ENCODE peak calls at places on chromosomes 16 and 17, in eight cellular contexts. G is NCI-H2227 treated with DMSO at 0.1 percent for 48 hours; L is pancreas; P is erythroblast; V is heart left ventricle; B is AG10803; O is activated T-helper 2 cell treated with anti-CD3 and anti-CD28 coated beads, Interferon-gamma antibody, Interleukin-2, Interleukin-4, amounts not matched to agents 10 μg/mL and 5 μg/mL and 100 μg/mL, durations not matched to agents 14 hours and 24 hours and 36 hours; S is activated naive CD4-positive, alpha-beta T cell. N is an unnamed sample.

GRCh38 chr17:58341861-58342475 is 10.0 kb downstream of the SUPT4H1 start:
- DNase-seq in S (no peak), V (no peak), B (no peak), G (no peak), L (no peak), O (no peak), P (no peak), N (no peak)

GRCh38 chr17:13002761-13003453 is 14.9 kb downstream of the ELAC2 start:
- DNase-seq in P (peak; percentile 71), O (no peak), L (peak; percentile 71), S (peak; percentile 21), G (peak; percentile 39), B (peak; percentile 72), V (peak; percentile 67), N (peak; percentile 20)

GRCh38 chr16:15966420-15967222 is 17.2 kb downstream of the ABCC1 start:
- DNase-seq in L (no peak), V (no peak), S (no peak), O (no peak), B (peak; percentile 75), P (no peak), G (no peak), N (no peak)

GRCh38 chr17:79985951-79986391 is 49.7 kb downstream of the TBC1D16 start:
- DNase-seq in S (no peak), V (no peak), B (no peak), L (no peak), O (no peak), P (no peak), G (no peak), N (no peak)

GRCh38 chr16:48963901-48964615 is 317.6 kb downstream of the CBLN1 start:
- DNase-seq in S (no peak), O (no peak), G (no peak), V (no peak), L (no peak), B (peak; percentile 87), P (no peak), N (no peak)

GRCh38 chr17:56176101-56176500 is 22.8 kb downstream of the ANKFN1 start:
- DNase-seq in O (no peak), P (no peak), S (no peak), B (peak; percentile 78), V (no peak), L (no peak), G (no peak), N (no peak)

GRCh38 chr16:12811441-12812198 is 7.9 kb upstream of the CPPED1 start:
- DNase-seq in O (no peak), V (no peak), G (no peak), P (no peak), L (no peak), S (no peak), B (no peak), N (no peak)

GRCh38 chr16:9308300-9309209 is 217.1 kb downstream of the HAPSTR1 start:
- DNase-seq in G (no peak), P (no peak), S (no peak), O (no peak), B (no peak), L (peak; percentile 41), V (no peak), N (no peak)

GRCh38 chr16:72848759-72849664 is 198.9 kb downstream of the ZFHX3 start:
- DNase-seq in V (peak; percentile 87), S (no peak), G (peak; percentile 28), P (peak; percentile 21), B (peak; percentile 93), L (peak; percentile 91), O (no peak), N (no peak)

GRCh38 chr16:624522-625401 is 6.0 kb upstream of the WFIKKN1 start:
- DNase-seq in L (no peak), V (no peak), S (no peak), G (no peak), B (no peak), O (no peak), P (no peak), N (no peak)

N was measured in CD4-positive, CD25-positive, alpha-beta regulatory T cell.